ENCODE peak calls at places on chromosomes 2 and 18, in seven cellular contexts. V, H, G, P, F, A and U are unnamed samples.

GRCh38 chr2:157056200-157056676 is 201.3 kb upstream of the GALNT5 start:
- DNase-seq in V (peak; percentile 69), F (no peak), G (no peak), H (no peak), P (no peak), A (no peak), U (no peak)

GRCh38 chr2:8352300-8352699 is 329.6 kb upstream of the ID2 start:
- DNase-seq in P (no peak), V (no peak), A (no peak), F (no peak), G (no peak), H (no peak), U (no peak)

GRCh38 chr2:47179325-47179724 is 24.2 kb upstream of the STPG4 start:
- DNase-seq in P (no peak), G (peak; percentile 36), V (no peak), A (no peak), H (no peak), F (no peak), U (no peak)

GRCh38 chr2:77268626-77269025 is 253.6 kb downstream of the LRRTM4 start:
- DNase-seq in G (no peak), P (no peak), H (no peak), A (no peak), V (no peak), F (no peak), U (no peak)

GRCh38 chr18:36296591-36297418 is 708 bp upstream of the FHOD3 start:
- DNase-seq in P (peak; percentile 86), F (peak; percentile 34), H (no peak), V (peak; percentile 32), A (peak; percentile 87), G (peak; percentile 67), U (peak; percentile 30)

GRCh38 chr18:67728364-67728763 is 211.8 kb upstream of the DSEL start:
- DNase-seq in F (no peak), A (no peak), G (no peak), V (no peak), H (no peak), P (no peak), U (no peak)

GRCh38 chr2:102129956-102130650 is 12.4 kb upstream of the IL1R1 start:
- DNase-seq in F (no peak), P (no peak), H (no peak), V (no peak), A (no peak), G (no peak), U (no peak)

GRCh38 chr2:219344756-219345458 is 12.4 kb upstream of the RESP18 start:
- DNase-seq in G (no peak), H (no peak), V (no peak), A (no peak), F (no peak), P (no peak), U (no peak)

GRCh38 chr18:48548404-48548771 is 9.6 kb downstream of the CTIF start:
- DNase-seq in P (no peak), G (no peak), A (no peak), V (no peak), H (no peak), F (no peak), U (no peak)

GRCh38 chr18:22311301-22311700 is 106.4 kb downstream of the CTAGE1 start:
- DNase-seq in P (no peak), V (no peak), F (no peak), A (no peak), H (no peak), G (no peak), U (no peak)

GRCh38 chr2:11030909-11031308 is 119.2 kb downstream of the KCNF1 start:
- DNase-seq in G (no peak), A (no peak), H (no peak), F (no peak), P (no peak), V (no peak), U (no peak)

GRCh38 chr18:14978962-14979535 is 231.1 kb downstream of the ANKRD30B start:
- DNase-seq in F (no peak), P (peak; percentile 47), V (peak; percentile 23), H (no peak), A (peak; percentile 82), G (no peak), U (no peak)

GRCh38 chr2:221642447-221642846 is 70.3 kb upstream of the EPHA4 start:
- DNase-seq in P (no peak), V (no peak), A (no peak), G (no peak), F (no peak), H (no peak), U (no peak)

GRCh38 chr2:217751952-217752351 is 250.8 kb downstream of the TNS1 start:
- DNase-seq in H (no peak), A (no peak), G (no peak), V (no peak), F (no peak), P (no peak), U (no peak)

GRCh38 chr2:77016964-77017363 is 505.2 kb downstream of the LRRTM4 start:
- DNase-seq in H (no peak), A (no peak), G (no peak), V (no peak), F (no peak), P (no peak), U (no peak)

GRCh38 chr2:49162151-49162550 is 7.8 kb upstream of the FSHR start:
- DNase-seq in P (no peak), A (no peak), G (no peak), F (no peak), V (no peak), H (no peak), U (no peak)

GRCh38 chr18:74173434-74173750 is 25.1 kb downstream of the TIMM21 start:
- DNase-seq in A (no peak), V (no peak), G (no peak), H (no peak), F (no peak), P (no peak), U (no peak)

GRCh38 chr2:44974064-44974715 is 32.7 kb downstream of the SIX3 start:
- DNase-seq in A (peak; percentile 74), H (no peak), V (peak; percentile 52), G (peak; percentile 59), F (no peak), P (peak; percentile 83), U (no peak)

GRCh38 chr2:142873850-142874287 is 3.6 kb upstream of the KYNU start:
- DNase-seq in H (no peak), A (no peak), P (no peak), F (no peak), G (no peak), V (no peak), U (no peak)

GRCh38 chr2:142869461-142870106 is 7.9 kb upstream of the KYNU start:
- DNase-seq in V (peak; percentile 82), A (no peak), H (no peak), F (no peak), P (no peak), G (no peak), U (no peak)

GRCh38 chr2:142872900-142873724 is 4.4 kb upstream of the KYNU start:
- DNase-seq in P (no peak), A (no peak), F (no peak), V (peak; percentile 50), H (no peak), G (no peak), U (no peak)

GRCh38 chr2:142870516-142870915 is 6.9 kb upstream of the KYNU start:
- DNase-seq in V (peak; percentile 31), P (no peak), F (no peak), G (no peak), H (no peak), A (no peak), U (no peak)

GRCh38 chr2:142871396-142871795 is 6.1 kb upstream of the KYNU start:
- DNase-seq in A (no peak), G (no peak), H (no peak), P (no peak), V (no peak), F (no peak), U (no peak)
- TF ChIP-seq TAF1 in A (no peak), G (no peak), H (no peak), P (no peak), V (no peak), F (no peak), U (no peak)

GRCh38 chr2:160293401-160293911 is 93.4 kb upstream of the ITGB6 start:
- DNase-seq in G (no peak), F (no peak), A (no peak), P (peak; percentile 37), V (no peak), H (no peak), U (no peak)

GRCh38 chr2:160295519-160296231 is 95.6 kb upstream of the ITGB6 start:
- DNase-seq in H (no peak), V (no peak), F (no peak), A (no peak), P (no peak), G (no peak), U (no peak)

GRCh38 chr2:160292225-160292624 is 92.2 kb upstream of the ITGB6 start:
- DNase-seq in A (no peak), F (no peak), G (no peak), H (no peak), P (no peak), V (peak; percentile 15), U (no peak)

GRCh38 chr2:160294339-160294803 is 94.3 kb upstream of the ITGB6 start:
- DNase-seq in A (no peak), F (no peak), P (no peak), H (no peak), V (no peak), G (no peak), U (no peak)

GRCh38 chr2:160294889-160295288 is 94.8 kb upstream of the ITGB6 start:
- DNase-seq in A (no peak), P (no peak), V (no peak), H (no peak), F (no peak), G (no peak), U (no peak)
- TF ChIP-seq TAF1 in A (no peak), P (no peak), V (no peak), H (no peak), F (no peak), G (no peak), U (no peak)

GRCh38 chr2:190804182-190804795 is 76.3 kb upstream of the GLS start:
- DNase-seq in H (no peak), G (no peak), A (no peak), P (no peak), V (no peak), F (no peak), U (no peak)
- TF ChIP-seq TAF1 in H (no peak), G (no peak), A (no peak), P (no peak), V (no peak), F (no peak), U (no peak)

GRCh38 chr2:207505728-207506127 is 24.0 kb upstream of the CREB1 start:
- DNase-seq in V (no peak), G (no peak), P (no peak), A (no peak), H (no peak), F (no peak), U (no peak)

GRCh38 chr2:207504513-207505171 is 25.1 kb upstream of the CREB1 start:
- DNase-seq in G (no peak), F (no peak), A (no peak), P (no peak), V (no peak), H (no peak), U (no peak)

GRCh38 chr2:207506426-207506825 is 23.3 kb upstream of the CREB1 start:
- DNase-seq in H (no peak), F (no peak), V (no peak), G (no peak), A (no peak), P (no peak), U (no peak)

GRCh38 chr2:207503234-207503633 is 26.5 kb upstream of the CREB1 start:
- DNase-seq in H (no peak), A (no peak), F (peak; percentile 14), P (no peak), G (peak; percentile 67), V (no peak), U (no peak)

GRCh38 chr2:207505180-207505579 is 24.6 kb upstream of the CREB1 start:
- DNase-seq in A (no peak), H (no peak), G (no peak), V (no peak), P (no peak), F (no peak), U (no peak)
- TF ChIP-seq TAF1 in A (no peak), H (no peak), G (no peak), V (no peak), P (no peak), F (no peak), U (no peak)